ENCODE peak calls at places on chromosomes 6 and 20, in eight cellular contexts. A is activated CD4-positive, alpha-beta T cell treated with anti-CD3 and anti-CD28 coated beads, Interleukin-2, amount 50 U/mL, for 1 hour; L is right lobe of liver; B is COR-L47; S is A172; W is amniotic stem cell; P is stimulated activated CD8-positive, alpha-beta memory T cell treated with anti-CD3 and anti-CD28 coated beads, Interleukin-4, amount 100 ng/mL, for 4 hours; R is omental fat pad. M is an unnamed sample.

GRCh38 chr6:7073082-7073783 is 34.5 kb upstream of the RREB1 start:
- DNase-seq in A (no peak), L (no peak), B (no peak), S (no peak), W (no peak), P (no peak), R (no peak), M (no peak)

GRCh38 chr6:7590918-7591302 is 912 bp downstream of the SNRNP48 start:
- DNase-seq in A (no peak), L (peak; percentile 45), B (no peak), S (no peak), W (no peak), P (no peak), R (no peak), M (no peak)

GRCh38 chr6:18265099-18265372 is 706 bp upstream of the DEK start:
- DNase-seq in A (no peak), L (no peak), B (no peak), S (no peak), W (no peak), P (no peak), R (no peak), M (no peak)

GRCh38 chr6:35147101-35147885 is 6.2 kb upstream of the TCP11 start:
- DNase-seq in A (no peak), L (no peak), B (no peak), S (no peak), W (no peak), P (no peak), R (no peak), M (no peak)

GRCh38 chr6:137978252-137978896 is 111.3 kb downstream of the TNFAIP3 start:
- DNase-seq in A (no peak), L (no peak), B (no peak), S (peak; percentile 71), W (no peak), P (no peak), R (no peak), M (no peak)

GRCh38 chr20:36836591-36837329 is 39.2 kb upstream of the TLDC2 start:
- DNase-seq in A (peak; percentile 34), L (peak; percentile 64), B (peak; percentile 57), S (peak; percentile 75), W (no peak), P (no peak), R (no peak), M (peak; percentile 29)

GRCh38 chr6:79413562-79414002 is 123.6 kb downstream of the LCA5 start:
- DNase-seq in A (no peak), L (no peak), B (no peak), S (no peak), W (peak; percentile 2), P (no peak), R (no peak), M (no peak)

GRCh38 chr6:142960098-142960497 is 15.1 kb upstream of the HIVEP2 start:
- DNase-seq in A (no peak), L (no peak), B (no peak), S (peak; percentile 22), W (no peak), P (no peak), R (no peak), M (no peak)

GRCh38 chr6:3918474-3918873 is 69.3 kb downstream of the FAM50B start:
- DNase-seq in A (no peak), L (no peak), B (no peak), S (no peak), W (no peak), P (no peak), R (no peak), M (no peak)

GRCh38 chr20:52048365-52048764 is 143.2 kb downstream of the ZFP64 start:
- DNase-seq in A (no peak), L (no peak), B (peak; percentile 45), S (no peak), W (no peak), P (no peak), R (no peak), M (no peak)

GRCh38 chr6:150741633-150742200 is 123.8 kb upstream of the MTHFD1L start:
- DNase-seq in A (no peak), L (no peak), B (no peak), S (peak; percentile 3), W (no peak), P (no peak), R (no peak), M (no peak)

GRCh38 chr6:29014729-29015608 is 9.9 kb upstream of the ZNF311 start:
- DNase-seq in A (no peak), L (no peak), B (no peak), S (no peak), W (no peak), P (no peak), R (no peak), M (no peak)